ENCODE peak calls at places on chromosomes 5 and 9, in nine cellular contexts. T, O, W, N, Z, M, I, H and E are unnamed samples.

GRCh38 chr5:180006116-180006515 is 65.4 kb downstream of the RNF130 start:
- DNase-seq in T (no peak), O (no peak), W (no peak), N (no peak), Z (no peak), M (no peak), I (peak), H (no peak), E (no peak)

GRCh38 chr9:113989781-113990569 is 88.1 kb downstream of the AMBP start:
- DNase-seq in T (no peak), O (no peak), W (no peak), N (no peak), Z (no peak), M (no peak), I (no peak), H (no peak), E (no peak)

GRCh38 chr5:93574939-93575241 is 6.1 kb downstream of the NR2F1-AS1 start:
- DNase-seq in T (no peak), O (no peak), W (no peak), N (no peak), Z (no peak), M (no peak), I (peak), H (no peak), E (no peak)

GRCh38 chr9:89677696-89678393 is 73.0 kb downstream of the GADD45G start:
- DNase-seq in T (peak), O (no peak), W (peak), N (no peak), Z (peak), M (no peak), I (no peak), H (no peak), E (peak)

GRCh38 chr5:547086-547924 is 23.1 kb upstream of the SLC9A3 start:
- DNase-seq in T (no peak), O (no peak), W (no peak), N (no peak), Z (no peak), M (peak), I (no peak), H (no peak), E (no peak)

GRCh38 chr5:124743534-124744169 is 2.8 kb downstream of the ZNF608 start:
- DNase-seq in T (peak), O (no peak), W (no peak), N (no peak), Z (peak), M (no peak), I (no peak), H (no peak), E (no peak)

GRCh38 chr5:6660704-6661103 is 27.5 kb downstream of the SRD5A1 start:
- DNase-seq in T (no peak), O (no peak), W (no peak), N (no peak), Z (no peak), M (no peak), I (no peak), H (no peak), E (no peak)

GRCh38 chr9:5582835-5583195 is 46.1 kb upstream of the RIC1 start:
- DNase-seq in T (no peak), O (no peak), W (peak), N (no peak), Z (no peak), M (no peak), I (peak), H (peak), E (no peak)

GRCh38 chr5:93196986-93197385 is 384.0 kb downstream of the NR2F1-AS1 start:
- DNase-seq in T (no peak), O (no peak), W (no peak), N (no peak), Z (no peak), M (no peak), I (no peak), H (no peak), E (no peak)

GRCh38 chr5:172659909-172660628 is 19.0 kb downstream of the NEURL1B start:
- DNase-seq in T (peak), O (no peak), W (peak), N (peak), Z (peak), M (peak), I (peak), H (no peak), E (no peak)

GRCh38 chr5:65982635-65983034 is 56.3 kb downstream of the ERBIN start:
- DNase-seq in T (peak), O (no peak), W (no peak), N (no peak), Z (no peak), M (no peak), I (peak), H (no peak), E (no peak)

GRCh38 chr5:179623001-179623905 is at the start of gene HNRNPH1:
- DNase-seq in T (peak), O (peak), W (peak), N (peak), Z (peak), M (peak), I (peak), H (peak), E (peak)

GRCh38 chr9:109063765-109064164 is 50.5 kb upstream of the CTNNAL1 start:
- DNase-seq in T (no peak), O (no peak), W (no peak), N (no peak), Z (no peak), M (no peak), I (peak), H (no peak), E (no peak)

GRCh38 chr5:164439799-164440198 is 934.4 kb downstream of the MAT2B start:
- DNase-seq in T (no peak), O (no peak), W (no peak), N (no peak), Z (no peak), M (no peak), I (no peak), H (no peak), E (no peak)

GRCh38 chr9:8651830-8652229 is 852.3 kb upstream of the DMAC1 start:
- DNase-seq in T (peak), O (no peak), W (peak), N (no peak), Z (no peak), M (no peak), I (no peak), H (no peak), E (no peak)

GRCh38 chr9:126658964-126659555 is 45.3 kb downstream of the LMX1B start:
- DNase-seq in T (no peak), O (no peak), W (no peak), N (no peak), Z (no peak), M (no peak), I (no peak), H (no peak), E (no peak)

GRCh38 chr5:59725393-59725768 is 168.1 kb downstream of the PDE4D start:
- DNase-seq in T (peak), O (no peak), W (no peak), N (no peak), Z (no peak), M (no peak), I (peak), H (no peak), E (no peak)

GRCh38 chr9:133449760-133450159 is 10.0 kb upstream of the CACFD1 start:
- DNase-seq in T (peak), O (no peak), W (no peak), N (no peak), Z (no peak), M (no peak), I (no peak), H (peak), E (no peak)

GRCh38 chr5:59569608-59570334 is 323.8 kb downstream of the PDE4D start:
- DNase-seq in T (peak), O (no peak), W (no peak), N (no peak), Z (no peak), M (no peak), I (no peak), H (no peak), E (no peak)